ENCODE peak calls at places on chromosomes 5 and 9, in ten cellular contexts. D is H9, Q is PC-3, Z is neuronal stem cell, A is GM23248, S is kidney, Y is HCT116, P is colonic mucosa, W is DND-41, B is fibroblast of lung. J is an unnamed sample.

GRCh38 chr9:37471942-37472679 is 6.9 kb upstream of the ZBTB5 start:
- DNase-seq in Y (peak), S (no peak), D (peak), A (peak), Z (peak), W (no peak), B (peak), P (peak), Q (peak), J (no peak)

GRCh38 chr9:132742821-132743311 is 72.6 kb downstream of the GTF3C4 start:
- DNase-seq in A (no peak), Z (no peak), Q (no peak), B (no peak), P (no peak), Y (no peak), S (no peak), W (peak), D (peak), J (no peak)

GRCh38 chr5:138438003-138438723 is 694 bp upstream of the REEP2 start:
- DNase-seq in A (no peak), D (no peak), Y (no peak), W (no peak), Q (no peak), P (no peak), S (no peak), B (no peak), Z (no peak), J (no peak)

GRCh38 chr9:37390759-37391158 is 31.7 kb upstream of the GRHPR start:
- DNase-seq in S (no peak), A (peak), P (peak), W (no peak), Y (peak), D (peak), Q (peak), Z (no peak), B (no peak), J (peak)

GRCh38 chr9:136511670-136512592 is 29.1 kb upstream of the SEC16A start:
- DNase-seq in A (no peak), W (no peak), Q (no peak), Y (no peak), Z (peak), D (no peak), B (no peak), S (no peak), P (peak), J (no peak)

GRCh38 chr5:133323464-133323863 is 271.7 kb downstream of the HSPA4 start:
- DNase-seq in B (no peak), D (no peak), A (no peak), Y (no peak), P (no peak), S (peak), W (no peak), Z (no peak), Q (no peak), J (no peak)

GRCh38 chr9:107389617-107390071 is 99.9 kb downstream of the KLF4 start:
- DNase-seq in P (peak), A (peak), W (no peak), B (peak), Z (no peak), Q (peak), S (peak), Y (no peak), D (no peak), J (no peak)

GRCh38 chr5:41869150-41869738 is 981 bp downstream of the OXCT1 start:
- DNase-seq in D (peak), A (peak), B (peak), W (peak), S (peak), Q (peak), Y (no peak), P (peak), Z (no peak), J (peak)

GRCh38 chr5:151709109-151709735 is 22.5 kb upstream of the SPARC start:
- DNase-seq in D (no peak), S (no peak), Q (no peak), A (no peak), Z (no peak), B (no peak), P (no peak), W (no peak), Y (no peak), J (no peak)

GRCh38 chr9:20513126-20513913 is 109.0 kb downstream of the MLLT3 start:
- DNase-seq in D (no peak), Y (no peak), P (peak), A (no peak), S (peak), B (peak), Z (no peak), W (no peak), Q (no peak), J (no peak)

GRCh38 chr9:20623021-20623747 is 885 bp upstream of the MLLT3 start:
- DNase-seq in A (peak), Z (peak), Q (peak), P (peak), B (peak), Y (no peak), W (peak), S (peak), D (no peak), J (peak)

GRCh38 chr5:150167908-150168307 is 1.3 kb downstream of the CDX1 start:
- DNase-seq in Q (no peak), D (peak), W (no peak), Y (no peak), P (peak), S (no peak), Z (no peak), B (no peak), A (no peak), J (no peak)

GRCh38 chr5:93349613-93350012 is 231.4 kb downstream of the NR2F1-AS1 start:
- DNase-seq in Q (peak), Y (no peak), P (no peak), A (peak), D (no peak), B (peak), Z (no peak), W (no peak), S (no peak), J (no peak)

GRCh38 chr5:139104577-139105271 is 93.4 kb downstream of the SIL1 start:
- DNase-seq in A (peak), P (peak), B (peak), D (peak), S (peak), Y (no peak), W (no peak), Q (peak), Z (no peak), J (no peak)

GRCh38 chr5:16673241-16673998 is 56.6 kb upstream of the RETREG1 start:
- DNase-seq in P (no peak), A (no peak), Z (no peak), B (no peak), Q (no peak), D (no peak), W (peak), Y (no peak), S (no peak), J (no peak)

GRCh38 chr5:176400382-176401156 is 12.0 kb downstream of the HIGD2A start:
- DNase-seq in P (peak), W (no peak), B (no peak), A (no peak), D (no peak), Z (no peak), Q (peak), Y (no peak), S (no peak), J (no peak)

GRCh38 chr9:109190151-109190550 is 23.1 kb upstream of the FRRS1L start:
- DNase-seq in D (no peak), B (peak), Q (peak), Z (no peak), P (no peak), A (peak), Y (no peak), S (no peak), W (no peak), J (no peak)

GRCh38 chr5:68419637-68420452 is 204.3 kb downstream of the PIK3R1 start:
- DNase-seq in B (no peak), Y (no peak), Q (no peak), A (peak), Z (no peak), S (peak), W (no peak), P (peak), D (no peak), J (no peak)

GRCh38 chr5:139422307-139422893 is 16.9 kb downstream of the DNAJC18 start:
- DNase-seq in D (peak), A (peak), W (peak), B (peak), Q (peak), Z (no peak), P (peak), Y (peak), S (no peak), J (peak)

GRCh38 chr5:168364151-168364661 is 72.8 kb downstream of the WWC1 start:
- DNase-seq in Z (no peak), Q (peak), W (no peak), Y (peak), A (peak), B (peak), S (no peak), D (no peak), P (no peak), J (no peak)

GRCh38 chr5:36447776-36448175 is 146.1 kb upstream of the RANBP3L start:
- DNase-seq in Q (peak), A (no peak), Y (no peak), S (no peak), Z (no peak), B (no peak), D (no peak), W (no peak), P (no peak), J (no peak)

GRCh38 chr5:176389114-176389768 is 690 bp downstream of the HIGD2A start:
- DNase-seq in Y (no peak), Q (peak), Z (no peak), P (no peak), S (no peak), W (no peak), B (no peak), D (no peak), A (no peak), J (no peak)

GRCh38 chr5:27706832-27707231 is 668.4 kb upstream of the CDH9 start:
- DNase-seq in P (no peak), W (no peak), Y (no peak), S (no peak), D (no peak), Z (no peak), Q (peak), A (no peak), B (peak), J (no peak)

GRCh38 chr9:133429641-133430161 is 7.5 kb downstream of the ADAMTS13 start:
- DNase-seq in Z (peak), Y (no peak), D (peak), B (peak), P (peak), W (no peak), A (peak), Q (no peak), S (no peak), J (no peak)

GRCh38 chr9:16445141-16445920 is 425.1 kb downstream of the BNC2 start:
- DNase-seq in Z (no peak), D (no peak), S (no peak), Q (peak), A (peak), B (peak), P (no peak), W (no peak), Y (no peak), J (no peak)

GRCh38 chr9:127526655-127527559 is 75.6 kb downstream of the LRSAM1 start:
- DNase-seq in D (no peak), Z (no peak), Q (no peak), P (no peak), A (no peak), B (no peak), W (no peak), S (no peak), Y (no peak), J (no peak)

GRCh38 chr5:170327168-170327567 is 29.6 kb upstream of the LCP2 start:
- DNase-seq in B (no peak), S (no peak), Y (no peak), D (no peak), W (no peak), P (no peak), Z (no peak), Q (no peak), A (no peak), J (no peak)

DNA sequence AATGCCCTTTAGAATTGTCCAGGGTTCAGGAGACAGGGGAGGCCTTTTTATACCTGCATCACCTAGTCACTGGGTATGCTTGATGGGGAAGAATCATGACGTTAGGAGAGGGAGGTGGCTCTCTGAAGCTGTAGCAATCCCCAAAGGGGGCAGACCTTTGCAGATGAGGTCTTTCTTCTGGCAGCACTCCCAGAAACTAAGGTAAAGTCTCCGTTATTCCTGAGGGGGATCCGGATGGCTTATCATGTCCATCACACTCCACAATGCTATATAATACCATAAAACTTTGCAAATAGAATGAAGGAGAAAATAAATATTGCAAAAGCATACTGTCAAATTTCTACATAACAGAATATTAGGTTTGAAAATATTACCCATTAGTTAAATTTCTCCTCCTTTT is 21.5 kb upstream of the CAST start:
- DNase-seq in W (no peak), A (no peak), Y (no peak), Q (no peak), D (no peak), Z (no peak), B (no peak), S (no peak), P (no peak), J (no peak)
- H3K27ac ChIP-seq in W (no peak), A (no peak), Y (no peak), Q (no peak), D (no peak), Z (no peak), B (no peak), S (no peak), P (no peak), J (no peak)

GRCh38 chr5:172802013-172802584 is 31.1 kb upstream of the DUSP1 start:
- DNase-seq in S (no peak), A (no peak), B (no peak), P (no peak), Q (no peak), Y (no peak), Z (no peak), W (no peak), D (no peak), J (no peak)

GRCh38 chr5:172800088-172800551 is 29.1 kb upstream of the DUSP1 start:
- DNase-seq in B (peak), S (peak), D (no peak), P (no peak), Q (peak), W (no peak), Y (no peak), Z (no peak), A (peak), J (no peak)

GRCh38 chr5:172799416-172799815 is 28.4 kb upstream of the DUSP1 start:
- DNase-seq in D (no peak), S (no peak), P (no peak), W (no peak), Q (no peak), A (no peak), Z (no peak), Y (no peak), B (no peak), J (no peak)

GRCh38 chr5:172802585-172803176 is 31.4 kb upstream of the ERGIC1 start:
- DNase-seq in Z (no peak), Q (peak), S (no peak), A (peak), W (no peak), D (no peak), Y (no peak), P (no peak), B (peak), J (no peak)

DNA sequence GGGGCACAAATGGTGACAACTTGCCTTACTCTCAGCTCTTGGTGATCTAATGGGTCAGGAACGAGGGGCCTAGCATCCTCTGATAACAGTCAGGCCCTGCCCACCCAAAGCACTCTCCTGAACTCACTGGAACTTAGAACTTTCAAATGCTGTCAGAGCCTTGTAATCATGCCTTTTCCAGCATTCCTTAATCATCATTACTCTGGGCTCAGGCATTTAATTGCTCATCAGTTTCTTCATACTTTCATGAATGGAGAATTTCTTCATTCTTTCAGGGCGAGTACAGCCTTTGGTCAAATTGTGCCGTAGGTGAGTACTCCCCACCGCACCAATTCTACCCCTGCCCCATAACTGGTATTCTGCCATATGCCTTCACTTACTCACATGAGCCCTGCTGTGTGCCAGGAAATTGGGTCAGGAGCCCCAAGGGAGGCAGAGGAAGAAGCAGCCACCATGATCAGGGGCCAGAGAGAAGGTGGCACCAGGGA is 30.2 kb upstream of the DUSP1 start:
- DNase-seq in A (peak), B (peak), D (no peak), Y (no peak), P (no peak), S (no peak), Q (peak), Z (no peak), W (no peak), J (no peak)
- H3K9ac ChIP-seq in A (peak), B (peak), D (no peak), Y (no peak), P (no peak), S (no peak), Q (peak), Z (peak), W (no peak), J (no peak)

GRCh38 chr5:61163905-61164304 is 1.6 kb upstream of the SMIM15 start:
- DNase-seq in S (no peak), W (no peak), A (no peak), D (no peak), B (no peak), Q (no peak), Z (no peak), P (no peak), Y (no peak), J (no peak)
- H3K27ac ChIP-seq in S (no peak), W (no peak), A (no peak), D (no peak), B (no peak), Q (no peak), Z (no peak), P (no peak), Y (no peak), J (no peak)

GRCh38 chr5:124678478-124678877 is 68.0 kb downstream of the ZNF608 start:
- DNase-seq in P (no peak), Q (no peak), Z (no peak), B (no peak), S (no peak), W (no peak), A (no peak), Y (no peak), D (no peak), J (no peak)
- H3K9ac ChIP-seq in P (no peak), Q (no peak), Z (no peak), B (no peak), S (no peak), W (no peak), A (no peak), Y (no peak), D (no peak), J (no peak)

GRCh38 chr5:73268826-73269225 is 95.8 kb downstream of the TMEM174 start:
- DNase-seq in S (no peak), Z (no peak), B (no peak), A (no peak), P (no peak), Y (no peak), D (no peak), Q (no peak), W (no peak), J (no peak)
- H3K27ac ChIP-seq in S (no peak), Z (no peak), B (no peak), A (no peak), P (no peak), Y (no peak), D (no peak), Q (no peak), W (no peak), J (no peak)